ENCODE peak calls at places on chromosome X, in five cellular contexts. One of them, this sample, is unnamed.

GRCh38 chrX:123186796-123187195 is 2.7 kb downstream of the GRIA3 start:
- DNase-seq in GM12878: no peak
- DNase-seq in HepG2: no peak
- DNase-seq in K562: no peak
- DNase-seq in H1: no peak
- DNase-seq in this sample: no peak

GRCh38 chrX:18707442-18708049 is at the start of gene PPEF1:
- DNase-seq in GM12878: no peak
- DNase-seq in HepG2: no peak
- DNase-seq in K562: no peak
- DNase-seq in H1: no peak
- DNase-seq in this sample: no peak

GRCh38 chrX:47936224-47936939 is 67.4 kb downstream of the ZNF182 start:
- DNase-seq in GM12878: no peak
- DNase-seq in HepG2: no peak
- DNase-seq in K562: peak; percentile 68
- DNase-seq in H1: no peak
- DNase-seq in this sample: no peak

GRCh38 chrX:130098202-130098552 is 12.1 kb downstream of the ELF4 start:
- DNase-seq in GM12878: no peak
- DNase-seq in HepG2: no peak
- DNase-seq in K562: no peak
- DNase-seq in H1: no peak
- DNase-seq in this sample: no peak

GRCh38 chrX:10015711-10016515 is 48.8 kb downstream of the CLDN34 start:
- DNase-seq in GM12878: no peak
- DNase-seq in HepG2: no peak
- DNase-seq in K562: no peak
- DNase-seq in H1: peak; percentile 51
- DNase-seq in this sample: no peak

GRCh38 chrX:70087857-70088256 is 25.6 kb downstream of the OTUD6A start:
- DNase-seq in GM12878: no peak
- DNase-seq in HepG2: no peak
- DNase-seq in K562: no peak
- DNase-seq in H1: no peak
- DNase-seq in this sample: no peak

GRCh38 chrX:12814434-12814833 is 23.2 kb downstream of the PRPS2 start:
- DNase-seq in GM12878: peak; percentile 59
- DNase-seq in HepG2: peak; percentile 29
- DNase-seq in K562: peak; percentile 13
- DNase-seq in H1: peak; percentile 43
- DNase-seq in this sample: no peak

GRCh38 chrX:150547511-150548115 is 20.8 kb upstream of the MTM1 start:
- DNase-seq in GM12878: no peak
- DNase-seq in HepG2: no peak
- DNase-seq in K562: peak; percentile 59
- DNase-seq in H1: peak; percentile 57
- DNase-seq in this sample: no peak

DNA sequence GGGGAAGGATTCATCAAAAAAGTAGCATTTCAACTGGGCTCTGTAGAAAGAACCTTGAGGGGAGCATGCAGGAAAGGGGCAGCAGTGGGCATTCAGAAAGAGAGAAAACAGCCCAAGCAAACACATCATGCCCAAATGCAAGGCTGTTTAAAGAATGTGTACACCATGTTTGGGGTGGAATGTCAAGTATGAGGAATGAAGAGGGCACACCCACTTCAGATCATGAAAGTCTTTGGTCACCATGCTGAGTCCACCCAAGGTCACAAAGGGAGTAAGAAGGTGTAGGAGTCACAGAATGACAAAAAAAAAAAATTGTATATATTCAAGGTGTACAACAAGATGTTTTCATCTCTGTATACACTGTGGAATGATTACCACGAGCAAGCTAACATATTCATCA is 9.4 kb downstream of the S100G start:
- DNase-seq in GM12878: no peak
- DNase-seq in HepG2: no peak
- DNase-seq in K562: no peak
- DNase-seq in H1: no peak
- DNase-seq in this sample: no peak
- H3K4me2 ChIP-seq in GM12878: no peak overlapping the region
- H3K4me2 ChIP-seq in HepG2: no peak overlapping the region
- H3K4me2 ChIP-seq in K562: no peak overlapping the region
- H3K4me2 ChIP-seq in H1: no peak overlapping the region
- H3K4me2 ChIP-seq in this sample: no peak overlapping the region

DNA sequence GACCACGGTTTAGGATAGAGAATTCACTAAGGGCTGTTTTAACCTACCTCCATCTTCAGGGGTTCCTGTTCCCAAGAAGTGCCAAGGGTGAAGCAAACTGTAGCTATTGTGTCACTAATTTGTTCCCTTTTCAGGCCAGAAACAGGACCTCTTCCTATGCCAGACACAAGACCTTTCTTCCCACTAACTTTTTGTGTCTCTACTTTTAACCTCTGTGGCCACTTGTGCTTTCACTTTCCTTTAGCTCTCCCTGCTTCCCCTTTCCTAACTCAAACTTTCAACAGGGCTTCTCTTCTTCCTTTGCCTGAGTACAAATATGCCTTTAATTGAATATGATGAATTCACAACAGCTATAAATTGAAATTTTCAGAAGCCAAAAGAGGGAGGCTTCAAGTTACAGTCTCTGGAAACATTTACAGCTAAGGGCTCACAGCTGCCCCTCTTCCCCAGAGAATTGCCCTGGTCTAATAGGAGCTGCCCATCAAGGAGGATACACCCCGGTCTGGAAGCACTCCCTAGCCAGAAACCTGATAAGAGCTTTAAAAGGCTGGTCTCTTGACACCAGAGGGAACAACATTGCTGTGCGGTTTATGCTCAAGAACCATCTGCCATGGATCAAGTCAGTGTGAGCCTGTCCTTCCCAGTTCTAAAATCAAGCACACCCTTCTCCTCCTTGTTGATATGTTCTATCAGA is 61.7 kb upstream of the PLS3 start:
- DNase-seq in GM12878: no peak
- DNase-seq in HepG2: no peak
- DNase-seq in K562: no peak
- DNase-seq in H1: no peak
- DNase-seq in this sample: no peak
- TF ChIP-seq SP1 in GM12878: no peak
- TF ChIP-seq SP1 in HepG2: no peak
- TF ChIP-seq SP1 in K562: no peak
- TF ChIP-seq SP1 in H1: no peak
- TF ChIP-seq SP1 in this sample: no peak

DNA sequence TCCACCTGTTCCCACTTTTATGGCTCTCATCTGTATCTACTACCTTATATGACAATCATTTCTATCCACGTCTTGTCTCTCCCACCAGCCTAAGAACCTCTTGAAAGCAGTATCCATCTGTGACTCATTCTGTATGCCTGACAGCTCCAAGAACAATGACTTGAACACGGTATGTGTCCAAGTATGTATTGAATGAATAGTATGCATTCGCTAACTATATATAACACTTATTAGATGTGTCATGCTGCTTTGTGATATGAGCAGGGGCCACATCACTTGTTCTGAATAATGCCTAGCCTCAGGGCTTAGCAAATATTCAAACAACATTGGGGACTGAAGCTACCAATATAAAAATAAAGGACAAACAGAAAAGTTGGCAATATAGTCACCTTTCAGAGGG is 4.9 kb downstream of the OPHN1 start:
- DNase-seq in GM12878: no peak
- DNase-seq in HepG2: no peak
- DNase-seq in K562: no peak
- DNase-seq in H1: no peak
- DNase-seq in this sample: no peak
- H3K4me2 ChIP-seq in GM12878: no peak overlapping the region
- H3K4me2 ChIP-seq in HepG2: no peak overlapping the region
- H3K4me2 ChIP-seq in K562: no peak overlapping the region
- H3K4me2 ChIP-seq in H1: no peak overlapping the region
- H3K4me2 ChIP-seq in this sample: peak overlapping the region; percentile 62

DNA sequence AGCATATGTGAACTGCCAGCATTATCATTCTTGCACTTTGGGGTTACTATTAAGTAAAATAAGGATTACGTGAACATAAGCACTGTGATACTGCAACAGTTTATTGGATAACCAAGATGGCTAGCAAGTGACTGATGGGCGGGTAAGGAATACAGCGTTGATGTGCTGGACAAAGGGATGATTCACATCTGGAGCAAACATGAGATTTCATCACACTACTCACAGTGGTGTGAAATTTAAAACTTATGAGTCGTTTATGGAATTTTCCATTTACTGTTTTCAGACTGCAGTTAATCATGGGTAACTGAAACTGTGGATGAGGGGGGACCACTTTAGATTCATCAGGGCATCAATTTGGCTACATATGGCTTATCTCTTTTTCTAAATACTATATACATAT is 16.0 kb downstream of the NBDY start:
- DNase-seq in GM12878: no peak
- DNase-seq in HepG2: peak; percentile 37
- DNase-seq in K562: no peak
- DNase-seq in H1: no peak
- DNase-seq in this sample: peak; percentile 50
- TF ChIP-seq SP1 in GM12878: no peak
- TF ChIP-seq SP1 in HepG2: no peak
- TF ChIP-seq SP1 in K562: no peak
- TF ChIP-seq SP1 in H1: no peak
- TF ChIP-seq SP1 in this sample: peak; percentile 55

GRCh38 chrX:109776986-109777385 is 43.9 kb upstream of the ACSL4 start:
- DNase-seq in GM12878: no peak
- DNase-seq in HepG2: no peak
- DNase-seq in K562: no peak
- DNase-seq in H1: no peak
- DNase-seq in this sample: no peak

GRCh38 chrX:109774706-109775105 is 41.6 kb upstream of the ACSL4 start:
- DNase-seq in GM12878: peak; percentile 50
- DNase-seq in HepG2: peak; percentile 79
- DNase-seq in K562: peak; percentile 46
- DNase-seq in H1: no peak
- DNase-seq in this sample: no peak

GRCh38 chrX:109773374-109773773 is 40.3 kb upstream of the ACSL4 start:
- DNase-seq in GM12878: no peak
- DNase-seq in HepG2: no peak
- DNase-seq in K562: no peak
- DNase-seq in H1: no peak
- DNase-seq in this sample: no peak

GRCh38 chrX:109776432-109776831 is 43.4 kb upstream of the ACSL4 start:
- DNase-seq in GM12878: no peak
- DNase-seq in HepG2: no peak
- DNase-seq in K562: no peak
- DNase-seq in H1: no peak
- DNase-seq in this sample: no peak

GRCh38 chrX:109774136-109774535 is 41.1 kb upstream of the ACSL4 start:
- DNase-seq in GM12878: no peak
- DNase-seq in HepG2: no peak
- DNase-seq in K562: no peak
- DNase-seq in H1: no peak
- DNase-seq in this sample: no peak
- H3K4me2 ChIP-seq in GM12878: peak overlapping the region; percentile 31
- H3K4me2 ChIP-seq in HepG2: peak overlapping the region; percentile 15
- H3K4me2 ChIP-seq in K562: peak overlapping the region; percentile 31
- H3K4me2 ChIP-seq in H1: no peak overlapping the region
- H3K4me2 ChIP-seq in this sample: no peak overlapping the region

This sample was measured in HCT116.